ENCODE peak calls at places on chromosomes 11 and 22, in four cellular contexts. L is H1, X is mesendoderm, N is IMR-90. W is an unnamed sample.

GRCh38 chr11:29171350-29171950 is 845.4 kb downstream of the KCNA4 start:
- DNase-seq in L (no peak), X (no peak), N (peak), W (no peak)

GRCh38 chr11:125156346-125156745 is 8.2 kb upstream of the PKNOX2 start:
- DNase-seq in L (no peak), X (no peak), N (no peak), W (no peak)

GRCh38 chr11:14578551-14578956 is 58.4 kb upstream of the PSMA1 start:
- DNase-seq in L (no peak), X (peak), N (peak), W (no peak)

GRCh38 chr22:43820671-43821305 is 8.7 kb upstream of the EFCAB6 start:
- DNase-seq in L (no peak), X (no peak), N (no peak), W (peak)

GRCh38 chr22:47458348-47458747 is 695.9 kb downstream of the TBC1D22A start:
- DNase-seq in L (no peak), X (no peak), N (no peak), W (no peak)

GRCh38 chr22:35622132-35622913 is 5.2 kb upstream of the MB start:
- DNase-seq in L (no peak), X (peak), N (no peak), W (peak)

GRCh38 chr11:119856681-119857485 is 127.9 kb upstream of the NECTIN1 start:
- DNase-seq in L (no peak), X (no peak), N (no peak), W (no peak)

GRCh38 chr11:65366340-65366773 is 11.8 kb downstream of the TIGD3 start:
- DNase-seq in L (no peak), X (peak), N (peak), W (peak)

GRCh38 chr11:119897576-119897975 is 168.6 kb upstream of the NECTIN1 start:
- DNase-seq in L (no peak), X (no peak), N (no peak), W (no peak)

GRCh38 chr22:47213571-47214230 is 451.3 kb downstream of the TBC1D22A start:
- DNase-seq in L (no peak), X (peak), N (no peak), W (peak)

GRCh38 chr22:42601879-42602465 is 12.7 kb downstream of the POLDIP3 start:
- DNase-seq in L (no peak), X (no peak), N (no peak), W (no peak)

GRCh38 chr11:117220568-117220967 is 11.3 kb downstream of the PCSK7 start:
- DNase-seq in L (no peak), X (no peak), N (no peak), W (no peak)

GRCh38 chr11:6686006-6686405 is 2.9 kb upstream of the MRPL17 start:
- DNase-seq in L (no peak), X (no peak), N (no peak), W (no peak)

GRCh38 chr11:1521382-1522080 is 35.0 kb upstream of the MOB2 start:
- DNase-seq in L (no peak), X (no peak), N (no peak), W (no peak)

GRCh38 chr11:1520987-1521349 is 34.4 kb upstream of the MOB2 start:
- DNase-seq in L (no peak), X (no peak), N (no peak), W (no peak)

GRCh38 chr11:1522081-1522424 is 35.5 kb upstream of the MOB2 start:
- DNase-seq in L (no peak), X (no peak), N (no peak), W (no peak)

GRCh38 chr11:1519028-1519736 is 32.6 kb upstream of the MOB2 start:
- DNase-seq in L (no peak), X (no peak), N (no peak), W (no peak)

DNA sequence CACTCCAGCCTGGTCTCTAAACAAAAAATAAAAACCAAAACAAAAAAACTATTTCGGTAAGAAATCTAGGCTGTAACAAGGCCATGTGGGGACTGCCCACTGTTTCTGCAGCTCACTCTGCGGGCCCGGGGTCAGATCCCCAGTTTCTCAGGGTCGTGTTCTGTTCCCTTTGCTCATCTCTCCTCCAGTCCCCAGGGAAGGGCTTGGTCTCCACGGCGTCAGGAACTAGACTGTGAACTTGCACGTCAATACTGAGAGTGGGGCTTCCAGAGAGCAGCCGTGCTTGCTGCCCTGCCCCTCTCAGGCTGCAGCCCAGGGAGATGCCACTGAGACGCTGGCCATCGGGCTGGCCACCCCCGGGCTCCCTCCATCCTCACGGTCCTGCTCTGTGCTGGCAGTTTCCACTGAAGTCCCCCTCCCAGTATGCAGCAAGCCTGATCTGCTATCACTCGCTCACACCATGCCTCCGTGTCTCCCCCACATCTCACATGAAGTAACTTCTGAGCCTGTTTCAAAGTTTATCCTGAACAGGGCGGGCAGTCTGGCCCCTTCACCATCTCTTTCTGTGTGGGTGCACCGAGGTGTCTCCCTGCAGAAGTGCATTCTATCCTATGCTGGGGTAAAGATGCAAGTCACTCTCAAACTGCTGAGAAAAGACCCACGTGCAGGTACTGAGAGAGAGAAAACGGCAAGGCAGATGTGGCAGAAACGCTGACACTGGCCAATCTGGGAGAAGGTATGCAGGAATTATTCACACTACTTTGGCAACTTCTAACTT is 33.8 kb upstream of the MOB2 start:
- DNase-seq in L (no peak), X (no peak), N (no peak), W (no peak)
- H3K27ac ChIP-seq in L (no peak), X (no peak), N (no peak), W (no peak)

DNA sequence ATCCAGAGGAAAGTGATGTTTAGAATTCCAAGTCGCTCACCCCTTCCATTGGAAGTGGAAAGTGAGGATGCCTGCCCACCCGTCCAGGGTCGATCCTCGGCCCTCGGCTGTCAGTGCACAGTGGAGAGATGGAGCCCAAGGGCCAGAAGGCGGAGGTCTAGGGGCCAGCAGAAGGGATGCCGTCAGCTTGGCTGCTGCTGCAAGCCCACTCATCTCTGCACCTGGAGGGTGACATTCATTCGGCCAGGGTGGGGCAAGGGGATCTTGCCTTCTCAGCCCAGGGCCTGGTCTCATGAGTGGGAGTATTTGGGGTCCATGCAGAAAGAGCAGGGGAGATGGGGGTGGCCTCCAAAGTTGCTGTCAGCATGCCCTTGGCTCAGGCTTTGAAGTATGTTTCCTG is 30.7 kb downstream of the LINC01488 start:
- DNase-seq in L (no peak), X (no peak), N (no peak), W (no peak)
- H4K5ac ChIP-seq in L (no peak), X (no peak), N (no peak), W (no peak)

GRCh38 chr11:115521874-115522273 is 17.7 kb upstream of the CADM1 start:
- DNase-seq in L (no peak), X (no peak), N (no peak), W (no peak)
- H3K18ac ChIP-seq in L (no peak), X (no peak), N (no peak), W (no peak)

DNA sequence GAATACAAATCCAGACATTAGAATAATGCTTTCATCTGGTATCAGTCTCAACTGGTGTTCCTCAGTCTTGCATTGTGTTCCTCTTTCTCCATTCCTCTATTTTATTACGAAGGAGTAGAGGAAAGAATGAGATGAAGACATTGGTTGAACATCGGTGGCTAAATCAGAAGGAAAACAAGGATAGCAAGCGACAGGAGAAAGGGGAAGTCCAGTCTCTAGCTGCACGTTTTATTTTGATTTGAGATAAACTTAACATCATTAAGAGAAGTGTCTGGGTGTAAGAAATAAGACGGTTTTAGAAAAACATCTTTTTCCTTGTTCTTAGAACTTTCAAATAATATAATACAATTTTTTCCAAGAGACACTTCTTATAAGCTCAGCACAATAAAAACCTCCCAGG is 6.2 kb downstream of the SOX6 start:
- DNase-seq in L (no peak), X (no peak), N (no peak), W (no peak)
- H3K27ac ChIP-seq in L (no peak), X (no peak), N (no peak), W (no peak)